ENCODE peak calls at places on chromosome 12, in six cellular contexts. I is neural progenitor cell, W is body of pancreas, R is GM23248, S is mammary epithelial cell, N is cardiac muscle cell. V is an unnamed sample.
A peak's percentile ranks its signal among the peaks of the same experiment; 100 is the strongest.

GRCh38 chr12:24645254-24645653 is 303.6 kb downstream of the BCAT1 start:
- DNase-seq in I (no peak), W (no peak), R (no peak), S (no peak), N (no peak), V (no peak)

GRCh38 chr12:73612571-73612970 is 925.1 kb upstream of the ATXN7L3B start:
- DNase-seq in I (no peak), W (no peak), R (no peak), S (no peak), N (no peak), V (no peak)

GRCh38 chr12:98758331-98758730 is 113.2 kb downstream of the APAF1 start:
- DNase-seq in I (no peak), W (no peak), R (peak; percentile 86), S (no peak), N (peak; percentile 10), V (no peak)

GRCh38 chr12:127334324-127334723 is 932.6 kb upstream of the TMEM132C start:
- DNase-seq in I (no peak), W (no peak), R (no peak), S (no peak), N (no peak), V (peak; percentile 60)

GRCh38 chr12:92899388-92900001 is 29.6 kb downstream of the EEA1 start:
- DNase-seq in I (peak; percentile 34), W (peak; percentile 38), R (peak; percentile 98), S (peak; percentile 95), N (peak; percentile 98), V (peak; percentile 72)

GRCh38 chr12:10331642-10332239 is 24.1 kb downstream of the KLRD1 start:
- DNase-seq in I (peak; percentile 72), W (no peak), R (peak; percentile 75), S (peak; percentile 36), N (peak; percentile 76), V (peak; percentile 48)

GRCh38 chr12:128818065-128819022 is 5.4 kb downstream of the SLC15A4 start:
- DNase-seq in I (no peak), W (no peak), R (peak; percentile 65), S (peak; percentile 27), N (peak; percentile 59), V (no peak)

GRCh38 chr12:85720308-85721033 is 115.7 kb downstream of the RASSF9 start:
- DNase-seq in I (no peak), W (no peak), R (no peak), S (no peak), N (no peak), V (no peak)

GRCh38 chr12:85299058-85299457 is 19.0 kb downstream of the ALX1 start:
- DNase-seq in I (no peak), W (no peak), R (no peak), S (no peak), N (no peak), V (no peak)

GRCh38 chr12:100554608-100555077 is 18.8 kb upstream of the GAS2L3 start:
- DNase-seq in I (peak; percentile 82), W (peak; percentile 38), R (peak; percentile 90), S (peak; percentile 70), N (peak; percentile 94), V (peak; percentile 72)

GRCh38 chr12:124388679-124389536 is 94.0 kb downstream of the RFLNA start:
- DNase-seq in I (peak; percentile 92), W (peak; percentile 93), R (peak; percentile 95), S (peak; percentile 69), N (peak; percentile 94), V (peak; percentile 95)

GRCh38 chr12:71664411-71665108 is 459 bp downstream of the THAP2 start:
- DNase-seq in I (no peak), W (no peak), R (peak; percentile 58), S (peak; percentile 16), N (peak; percentile 21), V (no peak)

GRCh38 chr12:124010687-124011086 is 37.7 kb downstream of the ZNF664 start:
- DNase-seq in I (no peak), W (no peak), R (no peak), S (no peak), N (no peak), V (no peak)

GRCh38 chr12:40308851-40309420 is 84.1 kb downstream of the LRRK2 start:
- DNase-seq in I (no peak), W (no peak), R (no peak), S (no peak), N (no peak), V (no peak)

GRCh38 chr12:110347767-110348166 is 55.7 kb downstream of the ANAPC7 start:
- DNase-seq in I (no peak), W (no peak), R (no peak), S (no peak), N (no peak), V (peak; percentile 47)

GRCh38 chr12:116489116-116489515 is 70.1 kb upstream of the MAP1LC3B2 start:
- DNase-seq in I (no peak), W (no peak), R (no peak), S (no peak), N (no peak), V (no peak)

GRCh38 chr12:46300906-46301305 is 32.1 kb upstream of the SLC38A1 start:
- DNase-seq in I (no peak), W (no peak), R (no peak), S (no peak), N (peak; percentile 26), V (no peak)

GRCh38 chr12:6336859-6337744 is 4.8 kb downstream of the TNFRSF1A start:
- DNase-seq in I (no peak), W (no peak), R (peak; percentile 54), S (no peak), N (no peak), V (no peak)

GRCh38 chr12:47311514-47311913 is 231.8 kb upstream of the AMIGO2 start:
- DNase-seq in I (no peak), W (no peak), R (no peak), S (no peak), N (no peak), V (no peak)

GRCh38 chr12:90120627-90121026 is 412.0 kb upstream of the ATP2B1 start:
- DNase-seq in I (no peak), W (no peak), R (no peak), S (no peak), N (no peak), V (no peak)

GRCh38 chr12:39824505-39825198 is 205.0 kb upstream of the ABCD2 start:
- DNase-seq in I (no peak), W (no peak), R (peak; percentile 22), S (peak; percentile 29), N (peak; percentile 81), V (no peak)

GRCh38 chr12:1560704-1561103 is 33.7 kb downstream of the FBXL14 start:
- DNase-seq in I (no peak), W (no peak), R (no peak), S (no peak), N (no peak), V (no peak)

GRCh38 chr12:58346032-58346632 is 404.8 kb downstream of the ATP23 start:
- DNase-seq in I (peak; percentile 36), W (no peak), R (peak; percentile 69), S (peak; percentile 26), N (peak; percentile 66), V (no peak)

GRCh38 chr12:80622271-80622670 is 85.2 kb upstream of the MYF6 start:
- DNase-seq in I (peak; percentile 14), W (no peak), R (peak; percentile 25), S (no peak), N (no peak), V (no peak)

GRCh38 chr12:51351913-51352532 is 5.5 kb upstream of the CELA1 start:
- DNase-seq in I (peak; percentile 91), W (peak; percentile 73), R (peak; percentile 79), S (peak; percentile 31), N (peak; percentile 84), V (peak; percentile 97)

GRCh38 chr12:91778091-91778819 is 367.4 kb downstream of the BTG1 start:
- DNase-seq in I (no peak), W (no peak), R (peak; percentile 20), S (no peak), N (peak; percentile 24), V (no peak)

GRCh38 chr12:57629897-57630471 is 3.0 kb downstream of the B4GALNT1 start:
- DNase-seq in I (peak; percentile 1), W (no peak), R (no peak), S (no peak), N (no peak), V (peak; percentile 50)

GRCh38 chr12:68242777-68243176 is 10.6 kb downstream of the IL22 start:
- DNase-seq in I (no peak), W (no peak), R (no peak), S (no peak), N (no peak), V (no peak)

GRCh38 chr12:125720961-125721360 is 655.7 kb downstream of the AACS start:
- DNase-seq in I (no peak), W (no peak), R (no peak), S (no peak), N (no peak), V (no peak)

GRCh38 chr12:50211392-50212070 is 44.4 kb upstream of the CERS5 start:
- DNase-seq in I (no peak), W (no peak), R (peak; percentile 49), S (no peak), N (peak; percentile 52), V (no peak)

GRCh38 chr12:42474391-42474790 is 115.2 kb downstream of the PRICKLE1 start:
- DNase-seq in I (no peak), W (no peak), R (peak; percentile 82), S (peak; percentile 95), N (peak; percentile 14), V (no peak)

GRCh38 chr12:121820056-121820455 is 16.2 kb downstream of the SETD1B start:
- DNase-seq in I (no peak), W (no peak), R (no peak), S (no peak), N (no peak), V (no peak)
- H3K36me3 ChIP-seq in I (no peaks in the 10 kb centered on the region), W (peaks cover 28% of the 10 kb centered on the region), R (peaks cover 65% of the 10 kb centered on the region), S (peaks cover 25% of the 10 kb centered on the region), N (peaks cover 39% of the 10 kb centered on the region), V (peaks cover 82% of the 10 kb centered on the region)

GRCh38 chr12:120056739-120057138 is 59.8 kb downstream of the RAB35 start:
- DNase-seq in I (no peak), W (no peak), R (no peak), S (no peak), N (no peak), V (no peak)
- H3K4me3 ChIP-seq in I (no peak overlapping the region), W (no peak overlapping the region), R (no peak overlapping the region), S (no peak overlapping the region), N (no peak overlapping the region), V (no peak overlapping the region)

GRCh38 chr12:96047151-96047620 is 11.8 kb upstream of the LTA4H start:
- DNase-seq in I (no peak), W (no peak), R (no peak), S (peak; percentile 44), N (no peak), V (no peak)
- H3K27ac ChIP-seq in I (no peak overlapping the region), W (peak overlapping the region; percentile 84), R (peak overlapping the region; percentile 42), S (peak overlapping the region; percentile 91), N (no peak overlapping the region), V (no peak overlapping the region)

GRCh38 chr12:53513712-53514415 is 6.6 kb upstream of the NPFF start:
- DNase-seq in I (no peak), W (no peak), R (no peak), S (no peak), N (no peak), V (no peak)

GRCh38 chr12:53515291-53515680 is 8.0 kb upstream of the NPFF start:
- DNase-seq in I (no peak), W (no peak), R (no peak), S (no peak), N (no peak), V (no peak)

GRCh38 chr12:53516758-53517455 is 9.6 kb upstream of the NPFF start:
- DNase-seq in I (no peak), W (no peak), R (no peak), S (no peak), N (no peak), V (no peak)

GRCh38 chr12:53518381-53518780 is 11.1 kb upstream of the NPFF start:
- DNase-seq in I (no peak), W (no peak), R (peak; percentile 29), S (no peak), N (peak; percentile 28), V (no peak)

GRCh38 chr12:53514626-53515290 is 7.5 kb upstream of the NPFF start:
- DNase-seq in I (no peak), W (no peak), R (no peak), S (no peak), N (no peak), V (no peak)
- H3K36me3 ChIP-seq in I (no peaks in the 10 kb centered on the region), W (peaks cover 10% of the 10 kb centered on the region), R (peaks cover 44% of the 10 kb centered on the region), S (peaks cover 13% of the 10 kb centered on the region), N (peaks cover 39% of the 10 kb centered on the region), V (peaks cover 73% of the 10 kb centered on the region)